ENCODE peak calls at places on chromosomes 12 and 14, in five cellular contexts. R is endodermal cell, C is ACHN, K is NCI-H774, H is AG09319. Y is an unnamed sample.

GRCh38 chr12:110330544-110330943 is 49.5 kb downstream of the ATP2A2 start:
- DNase-seq in H (no peak), R (no peak), C (no peak), K (no peak), Y (no peak)

GRCh38 chr12:115983226-115983798 is 294.2 kb downstream of the MED13L start:
- DNase-seq in H (no peak), K (no peak), C (peak), R (peak), Y (no peak)

GRCh38 chr14:36659010-36659821 is 2.4 kb upstream of the PAX9 start:
- DNase-seq in R (peak), K (no peak), H (no peak), C (no peak), Y (no peak)

GRCh38 chr14:74621556-74621955 is 9.5 kb upstream of the LTBP2 start:
- DNase-seq in H (no peak), R (no peak), K (no peak), C (no peak), Y (no peak)

GRCh38 chr14:51095854-51096823 is 1.2 kb upstream of the TRIM9 start:
- DNase-seq in R (no peak), H (no peak), C (peak), K (no peak), Y (peak)

GRCh38 chr14:102996941-102997340 is 60.4 kb downstream of the CDC42BPB start:
- DNase-seq in C (no peak), K (no peak), R (no peak), H (no peak), Y (no peak)

GRCh38 chr14:91269076-91269991 is 24.8 kb upstream of the GPR68 start:
- DNase-seq in K (no peak), R (no peak), H (no peak), C (no peak), Y (no peak)

GRCh38 chr12:93733358-93733757 is 56.2 kb downstream of the CRADD start:
- DNase-seq in K (no peak), C (no peak), H (no peak), R (no peak), Y (no peak)

GRCh38 chr14:35285168-35285990 is 6.8 kb upstream of the PSMA6 start:
- DNase-seq in K (no peak), R (no peak), H (no peak), C (no peak), Y (no peak)

GRCh38 chr12:12606793-12607589 is 4.7 kb upstream of the CREBL2 start:
- DNase-seq in K (no peak), C (no peak), H (no peak), R (no peak), Y (no peak)

GRCh38 chr12:127640181-127640886 is 626.6 kb upstream of the TMEM132C start:
- DNase-seq in K (no peak), H (no peak), R (no peak), C (no peak), Y (peak)

GRCh38 chr12:67512061-67512460 is 136.5 kb upstream of the DYRK2 start:
- DNase-seq in H (no peak), K (no peak), C (no peak), R (no peak), Y (no peak)

GRCh38 chr14:76348898-76349297 is 27.0 kb upstream of the ESRRB start:
- DNase-seq in H (peak), C (no peak), K (no peak), R (peak), Y (no peak)

GRCh38 chr12:65878540-65878939 is 54.3 kb downstream of the HMGA2 start:
- DNase-seq in C (peak), K (no peak), R (peak), H (no peak), Y (peak)

GRCh38 chr12:124680863-124681778 is 113.7 kb upstream of the NCOR2 start:
- DNase-seq in R (peak), H (peak), C (peak), K (no peak), Y (peak)

GRCh38 chr12:32891956-32892355 is 4.6 kb downstream of the PKP2 start:
- DNase-seq in R (peak), C (peak), H (no peak), K (no peak), Y (peak)

GRCh38 chr14:54337314-54337713 is 59.5 kb upstream of the CDKN3 start:
- DNase-seq in R (no peak), K (no peak), H (no peak), C (no peak), Y (no peak)

GRCh38 chr12:84805474-84805858 is 107.1 kb downstream of the SLC6A15 start:
- DNase-seq in K (no peak), C (no peak), R (peak), H (no peak), Y (no peak)

GRCh38 chr14:65361920-65362319 is 50.6 kb upstream of the FUT8 start:
- DNase-seq in C (no peak), H (peak), K (no peak), R (no peak), Y (no peak)

GRCh38 chr12:100213016-100213891 is 12.6 kb downstream of the ACTR6 start:
- DNase-seq in H (no peak), C (no peak), K (no peak), R (no peak), Y (no peak)

GRCh38 chr14:100341301-100342031 is 18.3 kb downstream of the SLC25A47 start:
- DNase-seq in K (no peak), R (no peak), H (peak), C (peak), Y (peak)

GRCh38 chr14:100609331-100609870 is 22.2 kb upstream of the BEGAIN start:
- DNase-seq in C (no peak), H (no peak), R (peak), K (no peak), Y (no peak)

GRCh38 chr12:26704684-26705475 is 128.1 kb downstream of the ITPR2 start:
- DNase-seq in H (no peak), R (no peak), K (no peak), C (no peak), Y (no peak)

GRCh38 chr12:90060031-90060430 is 351.4 kb upstream of the ATP2B1 start:
- DNase-seq in R (no peak), H (no peak), K (no peak), C (no peak), Y (no peak)

GRCh38 chr12:111103583-111103982 is 183.2 kb upstream of the MYL2 start:
- DNase-seq in R (no peak), K (no peak), H (no peak), C (no peak), Y (no peak)

GRCh38 chr12:24600559-24600958 is 348.3 kb downstream of the BCAT1 start:
- DNase-seq in R (no peak), H (no peak), K (no peak), C (no peak), Y (no peak)

GRCh38 chr12:3964404-3964803 is 91.2 kb upstream of the PARP11 start:
- DNase-seq in C (peak), H (no peak), R (peak), K (no peak), Y (no peak)

Y was measured in hepatocyte.